ENCODE peak calls at places on chromosomes 13 and 19, in seven cellular contexts. One of them, this sample, is unnamed.

GRCh38 chr19:45376045-45376724 is 5.8 kb upstream of the ERCC2 start:
- DNase-seq in esophagus muscularis mucosa: no peak
- DNase-seq in ovary: no peak
- DNase-seq in breast epithelium: no peak
- DNase-seq in A549: peak
- DNase-seq in adrenal gland: peak
- DNase-seq in H54: peak
- DNase-seq in this sample: no peak

GRCh38 chr13:21435710-21436151 is 23.4 kb downstream of the ZDHHC20 start:
- DNase-seq in A549: peak
- DNase-seq in esophagus muscularis mucosa: no peak
- DNase-seq in ovary: no peak
- DNase-seq in H54: peak
- DNase-seq in breast epithelium: no peak
- DNase-seq in adrenal gland: peak
- DNase-seq in this sample: peak

GRCh38 chr19:41449079-41449864 is 6.3 kb downstream of the ERICH4 start:
- DNase-seq in H54: peak
- DNase-seq in ovary: peak
- DNase-seq in breast epithelium: peak
- DNase-seq in esophagus muscularis mucosa: peak
- DNase-seq in A549: peak
- DNase-seq in adrenal gland: peak
- DNase-seq in this sample: peak

GRCh38 chr19:6167115-6167514 is 31.6 kb downstream of the ACSBG2 start:
- DNase-seq in ovary: no peak
- DNase-seq in adrenal gland: no peak
- DNase-seq in H54: no peak
- DNase-seq in esophagus muscularis mucosa: no peak
- DNase-seq in breast epithelium: no peak
- DNase-seq in A549: no peak
- DNase-seq in this sample: no peak

GRCh38 chr19:2503521-2504109 is 27.7 kb downstream of the GADD45B start:
- DNase-seq in adrenal gland: no peak
- DNase-seq in ovary: no peak
- DNase-seq in A549: no peak
- DNase-seq in breast epithelium: peak
- DNase-seq in esophagus muscularis mucosa: no peak
- DNase-seq in H54: peak
- DNase-seq in this sample: peak

GRCh38 chr13:25886438-25887214 is 165.2 kb downstream of the SHISA2 start:
- DNase-seq in H54: no peak
- DNase-seq in ovary: no peak
- DNase-seq in esophagus muscularis mucosa: no peak
- DNase-seq in A549: no peak
- DNase-seq in adrenal gland: no peak
- DNase-seq in breast epithelium: no peak
- DNase-seq in this sample: no peak

GRCh38 chr13:40077396-40078027 is 422.1 kb downstream of the COG6 start:
- DNase-seq in A549: no peak
- DNase-seq in breast epithelium: no peak
- DNase-seq in ovary: no peak
- DNase-seq in H54: no peak
- DNase-seq in esophagus muscularis mucosa: no peak
- DNase-seq in adrenal gland: no peak
- DNase-seq in this sample: no peak

GRCh38 chr19:23286477-23286876 is 36.3 kb upstream of the ZNF724 start:
- DNase-seq in adrenal gland: no peak
- DNase-seq in H54: no peak
- DNase-seq in breast epithelium: no peak
- DNase-seq in esophagus muscularis mucosa: peak
- DNase-seq in A549: no peak
- DNase-seq in ovary: no peak
- DNase-seq in this sample: peak

GRCh38 chr13:32905063-32905863 is 111.0 kb upstream of the KL start:
- DNase-seq in H54: no peak
- DNase-seq in breast epithelium: no peak
- DNase-seq in A549: no peak
- DNase-seq in ovary: no peak
- DNase-seq in adrenal gland: no peak
- DNase-seq in esophagus muscularis mucosa: no peak
- DNase-seq in this sample: no peak

GRCh38 chr13:20412761-20413355 is 112.8 kb downstream of the CRYL1 start:
- DNase-seq in esophagus muscularis mucosa: no peak
- DNase-seq in H54: no peak
- DNase-seq in A549: no peak
- DNase-seq in ovary: no peak
- DNase-seq in breast epithelium: no peak
- DNase-seq in adrenal gland: no peak
- DNase-seq in this sample: no peak

GRCh38 chr13:47679391-47679790 is 321.7 kb downstream of the SUCLA2 start:
- DNase-seq in esophagus muscularis mucosa: no peak
- DNase-seq in H54: no peak
- DNase-seq in ovary: no peak
- DNase-seq in adrenal gland: no peak
- DNase-seq in breast epithelium: no peak
- DNase-seq in A549: no peak
- DNase-seq in this sample: no peak

GRCh38 chr13:97914537-97914936 is 38.9 kb upstream of the IPO5 start:
- DNase-seq in ovary: no peak
- DNase-seq in A549: no peak
- DNase-seq in H54: no peak
- DNase-seq in breast epithelium: no peak
- DNase-seq in esophagus muscularis mucosa: no peak
- DNase-seq in adrenal gland: no peak
- DNase-seq in this sample: no peak

GRCh38 chr19:49857834-49858590 is 7.1 kb downstream of the PTOV1 start:
- DNase-seq in adrenal gland: peak
- DNase-seq in breast epithelium: no peak
- DNase-seq in H54: no peak
- DNase-seq in esophagus muscularis mucosa: no peak
- DNase-seq in A549: no peak
- DNase-seq in ovary: peak
- DNase-seq in this sample: no peak

GRCh38 chr19:15332311-15332996 is at the start of gene BRD4:
- DNase-seq in ovary: peak
- DNase-seq in A549: peak
- DNase-seq in esophagus muscularis mucosa: no peak
- DNase-seq in breast epithelium: peak
- DNase-seq in H54: peak
- DNase-seq in adrenal gland: peak
- DNase-seq in this sample: peak

GRCh38 chr13:63409791-63410351 is 1994.2 kb upstream of the PCDH20 start:
- DNase-seq in breast epithelium: no peak
- DNase-seq in H54: no peak
- DNase-seq in adrenal gland: no peak
- DNase-seq in A549: no peak
- DNase-seq in esophagus muscularis mucosa: no peak
- DNase-seq in ovary: no peak
- DNase-seq in this sample: no peak

GRCh38 chr13:23674795-23675640 is 104.8 kb downstream of the TNFRSF19 start:
- DNase-seq in esophagus muscularis mucosa: no peak
- DNase-seq in adrenal gland: no peak
- DNase-seq in A549: peak
- DNase-seq in H54: no peak
- DNase-seq in breast epithelium: no peak
- DNase-seq in ovary: no peak
- DNase-seq in this sample: peak

GRCh38 chr19:11052391-11052790 is 36.9 kb upstream of the LDLR start:
- DNase-seq in adrenal gland: no peak
- DNase-seq in A549: no peak
- DNase-seq in esophagus muscularis mucosa: no peak
- DNase-seq in ovary: no peak
- DNase-seq in H54: peak
- DNase-seq in breast epithelium: no peak
- DNase-seq in this sample: no peak

GRCh38 chr19:42201489-42202289 is 15.8 kb downstream of the DEDD2 start:
- DNase-seq in A549: no peak
- DNase-seq in H54: no peak
- DNase-seq in breast epithelium: no peak
- DNase-seq in ovary: no peak
- DNase-seq in adrenal gland: peak
- DNase-seq in esophagus muscularis mucosa: no peak
- DNase-seq in this sample: no peak

GRCh38 chr13:80276371-80277289 is 64.3 kb downstream of the SPRY2 start:
- DNase-seq in esophagus muscularis mucosa: peak
- DNase-seq in ovary: no peak
- DNase-seq in A549: no peak
- DNase-seq in breast epithelium: no peak
- DNase-seq in H54: no peak
- DNase-seq in adrenal gland: peak
- DNase-seq in this sample: no peak

GRCh38 chr13:114021464-114022308 is 47.8 kb upstream of the C13orf46 start:
- DNase-seq in ovary: no peak
- DNase-seq in adrenal gland: no peak
- DNase-seq in H54: no peak
- DNase-seq in A549: no peak
- DNase-seq in breast epithelium: no peak
- DNase-seq in esophagus muscularis mucosa: no peak
- DNase-seq in this sample: no peak

GRCh38 chr19:17340871-17341357 is 3.6 kb downstream of the GTPBP3 start:
- DNase-seq in A549: no peak
- DNase-seq in ovary: no peak
- DNase-seq in breast epithelium: no peak
- DNase-seq in esophagus muscularis mucosa: no peak
- DNase-seq in adrenal gland: peak
- DNase-seq in H54: no peak
- DNase-seq in this sample: no peak
- TF ChIP-seq POLR2A in A549: no peak
- TF ChIP-seq POLR2A in ovary: no peak
- TF ChIP-seq POLR2A in breast epithelium: no peak
- TF ChIP-seq POLR2A in esophagus muscularis mucosa: no peak
- TF ChIP-seq POLR2A in adrenal gland: peak
- TF ChIP-seq POLR2A in H54: no peak
- TF ChIP-seq POLR2A in this sample: no peak

GRCh38 chr19:13613447-13613846 is 107.2 kb upstream of the CACNA1A start:
- DNase-seq in esophagus muscularis mucosa: no peak
- DNase-seq in ovary: no peak
- DNase-seq in A549: no peak
- DNase-seq in adrenal gland: no peak
- DNase-seq in H54: no peak
- DNase-seq in breast epithelium: no peak
- DNase-seq in this sample: no peak
- TF ChIP-seq POLR2A in esophagus muscularis mucosa: no peak
- TF ChIP-seq POLR2A in ovary: no peak
- TF ChIP-seq POLR2A in A549: no peak
- TF ChIP-seq POLR2A in adrenal gland: no peak
- TF ChIP-seq POLR2A in H54: no peak
- TF ChIP-seq POLR2A in breast epithelium: no peak
- TF ChIP-seq POLR2A in this sample: no peak

GRCh38 chr13:106102776-106103175 is 432.7 kb downstream of the EFNB2 start:
- DNase-seq in ovary: no peak
- DNase-seq in adrenal gland: no peak
- DNase-seq in esophagus muscularis mucosa: no peak
- DNase-seq in breast epithelium: no peak
- DNase-seq in H54: no peak
- DNase-seq in A549: no peak
- DNase-seq in this sample: no peak
- TF ChIP-seq POLR2A in ovary: no peak
- TF ChIP-seq POLR2A in adrenal gland: no peak
- TF ChIP-seq POLR2A in esophagus muscularis mucosa: no peak
- TF ChIP-seq POLR2A in breast epithelium: no peak
- TF ChIP-seq POLR2A in H54: no peak
- TF ChIP-seq POLR2A in A549: no peak
- TF ChIP-seq POLR2A in this sample: no peak

GRCh38 chr19:39024875-39025641 is 7.3 kb downstream of the FBXO27 start:
- DNase-seq in A549: no peak
- DNase-seq in adrenal gland: no peak
- DNase-seq in H54: no peak
- DNase-seq in esophagus muscularis mucosa: no peak
- DNase-seq in ovary: no peak
- DNase-seq in breast epithelium: no peak
- DNase-seq in this sample: no peak

GRCh38 chr19:39032164-39032918 is at the start of gene FBXO27:
- DNase-seq in adrenal gland: no peak
- DNase-seq in H54: no peak
- DNase-seq in ovary: no peak
- DNase-seq in breast epithelium: no peak
- DNase-seq in A549: no peak
- DNase-seq in esophagus muscularis mucosa: no peak
- DNase-seq in this sample: no peak

GRCh38 chr19:39031368-39032163 is 783 bp downstream of the FBXO27 start:
- DNase-seq in breast epithelium: peak
- DNase-seq in ovary: peak
- DNase-seq in H54: peak
- DNase-seq in adrenal gland: peak
- DNase-seq in A549: peak
- DNase-seq in esophagus muscularis mucosa: peak
- DNase-seq in this sample: peak

DNA sequence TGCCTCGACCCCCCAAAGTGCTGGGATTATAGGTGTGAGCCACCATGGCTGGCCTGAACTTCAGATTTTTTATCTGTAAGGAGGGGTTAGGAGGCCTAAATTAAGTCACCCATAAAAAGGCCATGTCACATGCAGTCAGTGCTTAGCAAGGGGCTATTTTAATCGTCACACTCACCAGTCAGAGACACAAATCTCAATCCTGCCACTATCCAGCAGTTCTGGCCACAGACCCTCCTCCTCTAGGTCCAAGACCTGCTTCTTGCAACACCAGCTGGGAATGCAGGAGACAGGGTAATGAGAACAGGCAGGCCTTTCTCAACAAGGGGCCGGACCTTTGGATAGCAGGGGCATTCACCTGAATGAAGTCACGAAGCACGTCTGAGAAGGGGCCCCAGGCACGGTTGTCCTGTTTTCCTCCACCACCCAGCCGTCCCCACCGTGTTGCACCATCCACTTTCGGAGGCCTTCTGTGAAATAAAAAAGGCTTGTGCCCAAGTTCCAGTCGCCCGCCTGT is 1.4 kb downstream of the FBXO27 start:
- DNase-seq in ovary: no peak
- DNase-seq in A549: no peak
- DNase-seq in esophagus muscularis mucosa: no peak
- DNase-seq in H54: no peak
- DNase-seq in adrenal gland: no peak
- DNase-seq in breast epithelium: no peak
- DNase-seq in this sample: no peak
- TF ChIP-seq POLR2A in ovary: no peak
- TF ChIP-seq POLR2A in A549: peak
- TF ChIP-seq POLR2A in esophagus muscularis mucosa: no peak
- TF ChIP-seq POLR2A in H54: no peak
- TF ChIP-seq POLR2A in adrenal gland: peak
- TF ChIP-seq POLR2A in breast epithelium: no peak
- TF ChIP-seq POLR2A in this sample: no peak

DNA sequence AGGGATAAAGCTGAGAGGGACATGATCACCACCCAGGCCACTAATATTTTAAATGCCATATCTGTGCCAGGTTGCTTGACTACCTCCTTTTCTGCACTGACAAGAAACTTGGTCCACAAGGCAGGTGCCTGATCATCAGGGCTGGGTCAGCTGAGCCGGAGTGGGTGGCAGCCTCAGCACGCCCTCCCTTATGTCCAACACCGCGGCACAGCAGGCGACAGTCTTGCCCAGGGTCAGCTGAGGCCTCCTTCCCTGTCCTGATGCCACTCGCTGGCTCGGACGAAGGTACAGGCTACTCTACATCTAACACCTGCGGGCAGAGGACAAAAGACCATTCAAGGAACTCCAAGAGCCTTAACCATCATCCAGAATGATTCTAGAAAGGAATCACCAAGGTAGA is 16.9 kb downstream of the ZC3H4 start:
- DNase-seq in esophagus muscularis mucosa: no peak
- DNase-seq in ovary: no peak
- DNase-seq in breast epithelium: no peak
- DNase-seq in adrenal gland: no peak
- DNase-seq in H54: no peak
- DNase-seq in A549: no peak
- DNase-seq in this sample: no peak
- TF ChIP-seq POLR2A in esophagus muscularis mucosa: no peak
- TF ChIP-seq POLR2A in ovary: no peak
- TF ChIP-seq POLR2A in breast epithelium: no peak
- TF ChIP-seq POLR2A in adrenal gland: no peak
- TF ChIP-seq POLR2A in H54: no peak
- TF ChIP-seq POLR2A in A549: no peak
- TF ChIP-seq POLR2A in this sample: no peak